ENCODE peak calls at places on chromosomes 5 and 9, in five cellular contexts. I, E, H, L and V are unnamed samples.

GRCh38 chr5:43661102-43661501 is 58.1 kb downstream of the NNT start:
- DNase-seq in I (no peak), E (peak), H (peak), L (peak), V (no peak)

GRCh38 chr9:76023715-76024195 is 133.3 kb downstream of the PCSK5 start:
- DNase-seq in I (no peak), E (no peak), H (peak), L (no peak), V (no peak)

GRCh38 chr9:94806307-94806893 is 79.9 kb downstream of the AOPEP start:
- DNase-seq in I (no peak), E (no peak), H (no peak), L (no peak), V (peak)

GRCh38 chr5:125317546-125317995 is 571.1 kb upstream of the ZNF608 start:
- DNase-seq in I (no peak), E (no peak), H (no peak), L (no peak), V (no peak)

GRCh38 chr9:136985027-136985602 is 2.3 kb downstream of the LCNL1 start:
- DNase-seq in I (no peak), E (peak), H (no peak), L (no peak), V (no peak)

GRCh38 chr5:122607818-122608217 is 167.1 kb upstream of the SNX2 start:
- DNase-seq in I (no peak), E (no peak), H (no peak), L (no peak), V (no peak)

GRCh38 chr9:129557192-129558036 is 63.5 kb downstream of the C9orf50 start:
- DNase-seq in I (no peak), E (peak), H (peak), L (no peak), V (no peak)

GRCh38 chr5:169301386-169301930 is 519 bp upstream of the SLIT3 start:
- DNase-seq in I (no peak), E (no peak), H (no peak), L (peak), V (no peak)

GRCh38 chr9:111414406-111414805 is 69.8 kb downstream of the ECPAS start:
- DNase-seq in I (no peak), E (no peak), H (no peak), L (no peak), V (no peak)

GRCh38 chr5:149666212-149666852 is 63.8 kb upstream of the PPARGC1B start:
- DNase-seq in I (peak), E (no peak), H (no peak), L (no peak), V (no peak)

GRCh38 chr9:111902396-111903147 is 6.0 kb downstream of the UGCG start:
- DNase-seq in I (no peak), E (no peak), H (no peak), L (no peak), V (no peak)

GRCh38 chr5:135271533-135272310 is 127.3 kb downstream of the MACROH2A1 start:
- DNase-seq in I (peak), E (no peak), H (peak), L (peak), V (no peak)

GRCh38 chr5:100186181-100186580 is 349.0 kb upstream of the FAM174A start:
- DNase-seq in I (no peak), E (no peak), H (no peak), L (no peak), V (no peak)

DNA sequence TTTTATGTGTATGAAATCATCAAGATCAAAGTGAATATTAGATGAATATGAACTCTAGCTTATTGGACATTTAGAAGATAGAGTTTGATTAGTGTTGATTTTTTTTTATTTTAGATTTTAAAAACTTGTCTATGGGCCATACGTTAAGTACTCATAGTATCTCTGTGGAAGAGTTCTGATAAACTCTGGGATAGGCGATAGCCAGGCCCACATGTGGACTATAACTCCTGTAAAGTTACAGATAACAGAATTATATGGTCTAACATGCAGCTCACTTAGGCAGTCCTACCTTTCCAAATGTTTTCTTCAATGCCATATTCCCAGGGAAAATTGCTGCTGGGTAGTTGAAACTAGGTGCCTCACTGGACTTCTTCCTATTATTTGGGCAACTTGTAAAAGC is 10.4 kb downstream of the SLC31A1 start:
- DNase-seq in I (peak), E (no peak), H (no peak), L (no peak), V (no peak)
- TF ChIP-seq GABPA in I (no peak), E (no peak), H (no peak), L (no peak), V (no peak)

GRCh38 chr9:34990908-34991832 is 1.6 kb downstream of the DNAJB5 start:
- DNase-seq in I (no peak), E (no peak), H (no peak), L (no peak), V (no peak)
- H3K4me2 ChIP-seq in I (peak), E (peak), H (no peak), L (peak), V (peak)

GRCh38 chr9:36905101-36906066 is 128.7 kb downstream of the PAX5 start:
- DNase-seq in I (no peak), E (no peak), H (peak), L (no peak), V (no peak)
- TF ChIP-seq GABPA in I (no peak), E (no peak), H (no peak), L (no peak), V (no peak)

GRCh38 chr5:88881566-88881965 is 1.4 kb downstream of the MEF2C start:
- DNase-seq in I (no peak), E (no peak), H (no peak), L (no peak), V (no peak)
- H3K4me2 ChIP-seq in I (peak), E (no peak), H (no peak), L (peak), V (no peak)